ENCODE peak calls at places on chromosomes 13 and 19, in seven cellular contexts. U is upper lobe of right lung, A is esophagus squamous epithelium, V is A549, M is right lobe of liver, P is transverse colon, F is hepatocyte. T is an unnamed sample.

GRCh38 chr13:61778531-61778930 is 362.9 kb upstream of the PCDH20 start:
- DNase-seq in U (no peak), A (no peak), V (no peak), M (no peak), P (no peak), F (no peak), T (no peak)

GRCh38 chr13:79491715-79492114 is 10.8 kb downstream of the NDFIP2 start:
- DNase-seq in U (no peak), A (no peak), V (no peak), M (no peak), P (no peak), F (no peak), T (no peak)

GRCh38 chr13:33287142-33287882 is 1.8 kb upstream of the STARD13 start:
- DNase-seq in U (no peak), A (no peak), V (no peak), M (no peak), P (no peak), F (no peak), T (no peak)

GRCh38 chr13:32246468-32246867 is 68.7 kb downstream of the ZAR1L start:
- DNase-seq in U (no peak), A (no peak), V (peak), M (peak), P (peak), F (peak), T (no peak)

GRCh38 chr19:41813911-41814310 is 17.5 kb downstream of the CEACAM3 start:
- DNase-seq in U (peak), A (no peak), V (no peak), M (no peak), P (no peak), F (no peak), T (no peak)

GRCh38 chr13:105307776-105308175 is 1227.7 kb downstream of the EFNB2 start:
- DNase-seq in U (no peak), A (no peak), V (no peak), M (no peak), P (no peak), F (no peak), T (no peak)

GRCh38 chr13:103039183-103039582 is 27.0 kb downstream of the SLC10A2 start:
- DNase-seq in U (no peak), A (no peak), V (no peak), M (no peak), P (no peak), F (no peak), T (no peak)

GRCh38 chr19:751501-752341 is 809 bp downstream of the MISP start:
- DNase-seq in U (no peak), A (no peak), V (peak), M (no peak), P (peak), F (peak), T (no peak)

GRCh38 chr19:43028866-43029265 is 2.6 kb upstream of the PSG11 start:
- DNase-seq in U (no peak), A (no peak), V (no peak), M (no peak), P (no peak), F (no peak), T (no peak)

GRCh38 chr13:47237571-47237970 is 340.7 kb upstream of the HTR2A start:
- DNase-seq in U (no peak), A (no peak), V (no peak), M (no peak), P (no peak), F (no peak), T (no peak)

GRCh38 chr13:114057131-114058050 is 75.0 kb downstream of the RASA3 start:
- DNase-seq in U (no peak), A (no peak), V (no peak), M (no peak), P (no peak), F (no peak), T (no peak)

GRCh38 chr19:33445752-33446070 is 72.2 kb downstream of the CEBPG start:
- DNase-seq in U (no peak), A (no peak), V (no peak), M (no peak), P (no peak), F (no peak), T (no peak)

GRCh38 chr19:2286402-2287140 is 4.6 kb upstream of the PEAK3 start:
- DNase-seq in U (no peak), A (no peak), V (no peak), M (no peak), P (no peak), F (no peak), T (no peak)

GRCh38 chr19:7848779-7849457 is 18.9 kb downstream of the EVI5L start:
- DNase-seq in U (no peak), A (no peak), V (no peak), M (no peak), P (peak), F (no peak), T (no peak)

GRCh38 chr13:25738342-25738771 is 313.5 kb downstream of the SHISA2 start:
- DNase-seq in U (no peak), A (no peak), V (no peak), M (no peak), P (no peak), F (peak), T (no peak)

DNA sequence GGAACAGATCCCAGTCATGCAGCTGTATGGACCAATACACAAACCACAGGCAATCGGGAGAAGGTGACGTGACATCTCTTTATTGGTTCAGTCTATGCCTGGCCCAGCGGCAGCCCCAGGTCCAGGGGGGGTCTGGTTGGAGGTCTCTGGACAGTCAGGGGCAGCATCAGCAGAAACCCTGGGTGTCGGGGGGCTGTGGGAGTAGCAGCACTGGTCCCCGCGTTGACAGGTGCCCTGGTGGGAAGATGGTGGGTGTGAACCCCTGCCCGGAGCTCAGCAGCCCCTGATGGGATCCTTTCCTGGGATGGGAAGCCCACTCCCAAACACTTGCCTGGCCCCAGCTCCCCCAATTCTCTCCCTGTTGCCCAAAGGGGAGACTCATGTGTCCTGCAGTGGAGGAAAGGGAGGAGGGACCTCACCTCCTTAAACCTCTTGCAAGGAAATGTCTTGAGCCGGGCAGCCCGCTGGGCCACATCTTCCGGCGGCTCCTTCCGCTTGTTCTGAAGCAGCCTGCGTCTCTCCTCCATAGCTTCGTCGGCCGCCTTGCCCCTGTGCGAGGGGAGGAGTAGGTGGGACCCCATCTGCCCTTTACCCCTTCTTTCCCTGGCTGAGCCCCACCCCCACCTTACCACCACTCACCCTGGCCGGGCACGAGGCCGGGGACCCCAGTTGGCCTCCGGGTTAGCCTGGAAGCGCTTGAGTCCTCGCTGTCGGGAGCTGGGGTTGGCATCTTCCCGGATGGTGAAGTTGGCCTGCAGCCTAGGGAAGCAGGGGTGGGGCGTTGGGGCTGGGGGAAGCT is 2.4 kb upstream of the LYL1 start:
- DNase-seq in U (no peak), A (no peak), V (no peak), M (peak), P (no peak), F (no peak), T (no peak)
- TF ChIP-seq CTCF in U (no peak), A (no peak), V (no peak), M (no peak), P (no peak), F (no peak), T (no peak)

GRCh38 chr13:77702364-77702763 is 4.9 kb downstream of the SLAIN1 start:
- DNase-seq in U (no peak), A (no peak), V (no peak), M (no peak), P (no peak), F (no peak), T (no peak)
- H3K4me3 ChIP-seq in U (no peak), A (no peak), V (no peak), M (no peak), P (no peak), F (no peak), T (no peak)

DNA sequence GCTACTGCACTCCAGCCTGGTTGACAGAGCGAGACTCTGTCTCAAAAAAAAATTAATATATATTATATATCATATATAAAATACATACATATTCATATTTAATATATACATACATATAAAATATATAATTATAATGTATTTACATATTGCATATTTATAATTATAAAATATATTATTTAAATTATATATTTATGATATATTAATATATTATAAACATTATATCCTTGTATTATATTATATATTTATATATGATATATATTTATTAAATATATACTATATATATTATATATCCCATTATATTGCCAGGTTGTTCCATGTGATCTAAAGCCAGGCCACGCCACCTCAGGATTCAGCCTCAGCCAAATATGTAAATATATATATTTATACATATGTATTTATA is 9.7 kb downstream of the BRME1 start:
- DNase-seq in U (no peak), A (no peak), V (no peak), M (no peak), P (no peak), F (no peak), T (no peak)
- TF ChIP-seq CTCF in U (no peak), A (no peak), V (no peak), M (no peak), P (no peak), F (no peak), T (no peak)

DNA sequence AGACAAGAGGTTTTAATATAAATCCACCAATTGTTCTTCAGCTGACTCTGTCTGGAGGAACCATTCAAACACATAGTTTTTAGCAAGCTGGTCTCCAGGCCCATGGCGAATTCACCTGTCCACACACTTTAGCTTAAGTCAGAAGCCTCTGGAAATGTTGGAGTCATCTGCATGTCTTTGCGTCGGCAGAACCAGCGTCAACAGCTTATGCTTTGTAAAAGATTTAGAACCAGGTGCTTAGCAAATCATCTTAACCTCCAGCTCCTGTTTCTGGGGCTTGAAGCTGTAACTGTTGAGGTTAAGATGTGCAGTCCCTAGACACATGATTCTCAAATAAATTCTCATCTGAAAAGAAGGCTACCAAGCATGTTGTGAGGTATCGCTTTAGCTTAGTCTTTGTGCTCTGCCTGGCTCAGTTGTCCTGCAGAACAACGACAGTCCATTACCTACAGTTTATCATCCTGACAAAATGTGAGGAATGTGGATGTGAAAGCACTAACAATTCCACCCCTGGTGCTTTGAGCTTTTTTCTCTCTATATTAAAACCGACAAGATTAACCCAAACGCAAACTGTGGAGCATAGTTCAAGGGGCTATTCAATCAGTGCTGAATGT is 4.4 kb downstream of the EFNB2 start:
- DNase-seq in U (no peak), A (no peak), V (no peak), M (no peak), P (no peak), F (no peak), T (no peak)
- H3K4me3 ChIP-seq in U (peak), A (no peak), V (no peak), M (no peak), P (peak), F (peak), T (no peak)

DNA sequence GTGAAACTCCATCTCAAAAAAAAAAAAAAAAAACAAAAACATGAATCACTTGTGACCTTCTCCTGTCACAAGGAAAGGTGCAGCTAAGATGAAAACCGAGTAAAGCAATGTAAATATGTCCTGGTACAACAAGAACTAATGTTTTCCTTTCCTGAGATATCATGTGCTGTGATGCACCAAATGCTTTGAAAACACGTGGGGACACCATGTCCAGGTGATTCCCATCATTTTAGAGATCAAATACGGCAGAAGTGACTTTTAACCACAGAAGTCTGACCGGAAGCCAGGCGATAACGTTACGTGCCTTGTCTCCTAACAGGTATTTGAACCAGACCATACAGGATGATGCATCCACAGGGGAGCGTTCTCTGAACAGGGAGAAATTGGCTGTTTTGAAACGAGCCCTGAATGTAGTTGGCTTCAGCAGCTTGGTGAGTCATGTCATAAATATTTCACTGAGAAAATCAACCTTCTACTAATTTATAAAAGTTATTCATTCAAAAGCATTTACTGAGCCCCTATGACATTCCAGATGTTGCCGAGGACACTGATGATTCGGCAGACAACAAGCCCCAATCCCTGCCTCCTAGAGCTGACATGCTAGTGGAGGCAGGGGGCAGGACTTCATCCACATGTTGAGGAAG is 328.1 kb downstream of the MYO16 start:
- DNase-seq in U (no peak), A (no peak), V (peak), M (no peak), P (no peak), F (peak), T (no peak)
- TF ChIP-seq CTCF in U (no peak), A (no peak), V (no peak), M (no peak), P (no peak), F (no peak), T (no peak)

GRCh38 chr13:77740931-77741586 is 43.6 kb downstream of the SLAIN1 start:
- DNase-seq in U (no peak), A (no peak), V (no peak), M (no peak), P (no peak), F (no peak), T (no peak)

GRCh38 chr13:77749481-77749880 is 52.0 kb downstream of the SLAIN1 start:
- DNase-seq in U (no peak), A (no peak), V (no peak), M (no peak), P (no peak), F (no peak), T (no peak)

GRCh38 chr13:77740097-77740496 is 42.6 kb downstream of the SLAIN1 start:
- DNase-seq in U (no peak), A (no peak), V (no peak), M (no peak), P (no peak), F (no peak), T (no peak)

GRCh38 chr13:77741587-77741972 is 44.1 kb downstream of the SLAIN1 start:
- DNase-seq in U (no peak), A (no peak), V (no peak), M (no peak), P (no peak), F (no peak), T (no peak)

GRCh38 chr13:77745784-77746183 is 48.3 kb downstream of the SLAIN1 start:
- DNase-seq in U (no peak), A (no peak), V (no peak), M (no peak), P (no peak), F (no peak), T (no peak)
- H3K4me3 ChIP-seq in U (no peak), A (no peak), V (no peak), M (no peak), P (no peak), F (no peak), T (no peak)

DNA sequence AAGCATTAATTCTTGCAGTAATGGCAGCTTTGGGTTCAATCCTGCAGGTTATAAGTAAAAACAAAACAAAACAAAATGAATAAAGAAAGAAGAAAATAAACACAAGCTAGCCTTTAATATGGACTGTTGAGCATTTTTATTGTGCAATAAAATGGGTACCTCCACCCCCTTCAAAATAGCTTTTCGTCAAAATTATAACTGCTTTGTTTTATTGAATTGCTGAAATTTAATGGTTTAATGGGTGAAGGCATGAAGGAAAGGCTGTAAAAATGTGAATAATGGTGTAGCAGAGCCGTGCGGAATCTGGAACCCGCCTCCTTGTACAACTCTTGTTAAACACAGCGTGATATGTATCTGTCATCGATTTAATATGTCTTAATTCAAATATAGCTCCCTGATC is 2.2 kb upstream of the ZIC5 start:
- DNase-seq in U (no peak), A (no peak), V (no peak), M (no peak), P (no peak), F (no peak), T (no peak)
- TF ChIP-seq CTCF in U (no peak), A (no peak), V (no peak), M (no peak), P (no peak), F (no peak), T (no peak)

GRCh38 chr19:4198467-4199126 is 16.1 kb downstream of the ANKRD24 start:
- DNase-seq in U (no peak), A (no peak), V (no peak), M (no peak), P (no peak), F (no peak), T (no peak)
- H3K4me3 ChIP-seq in U (no peak), A (no peak), V (peak), M (no peak), P (no peak), F (no peak), T (no peak)

DNA sequence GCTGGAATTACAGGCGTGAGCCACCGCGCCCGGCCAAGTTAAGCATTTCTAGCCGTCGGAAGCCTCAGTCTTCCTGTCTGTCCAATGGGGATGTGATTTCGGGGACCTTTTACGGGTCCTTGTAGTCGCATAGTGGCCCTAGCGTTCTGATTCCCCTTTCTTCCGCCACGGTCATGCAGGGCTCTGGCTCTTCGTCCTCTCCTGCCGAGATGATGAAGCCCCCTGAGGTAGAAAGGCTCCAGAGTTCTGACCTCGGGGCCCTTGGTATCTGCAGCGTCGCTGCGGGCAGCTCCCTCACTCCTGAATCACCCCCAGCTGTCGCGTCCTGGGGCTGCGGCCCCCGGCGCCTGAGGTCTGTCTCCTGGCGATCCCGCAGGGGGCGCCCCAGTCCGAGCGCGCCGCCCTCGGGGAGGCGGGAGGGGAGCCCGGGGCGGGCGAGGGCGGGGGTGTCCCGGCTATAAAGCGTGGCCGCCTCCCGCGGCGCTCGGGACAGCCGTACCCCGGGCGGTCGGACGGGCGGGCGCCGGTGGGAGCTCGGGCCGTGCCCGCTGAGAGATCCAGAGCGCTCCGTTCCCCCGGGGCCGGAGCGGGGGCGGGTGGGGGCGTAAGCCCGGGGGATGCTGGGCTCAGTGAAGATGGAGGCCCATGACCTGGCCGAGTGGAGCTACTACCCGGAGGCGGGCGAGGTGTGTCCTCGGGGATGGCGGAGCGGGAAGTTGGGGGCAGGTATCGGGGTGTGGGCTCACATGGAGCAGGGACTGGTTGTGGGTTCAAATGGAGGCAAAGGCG is at the start of gene FOXA3:
- DNase-seq in U (peak), A (no peak), V (peak), M (peak), P (peak), F (peak), T (peak)
- TF ChIP-seq CTCF in U (peak), A (peak), V (peak), M (peak), P (peak), F (peak), T (peak)